ENCODE peak calls at places on chromosomes 1 and 21, in five cellular contexts. One of them, this sample, is unnamed.

GRCh38 chr1:41109316-41110263 is 88.1 kb upstream of the SLFNL1 start:
- DNase-seq in MM.1S: no peak
- DNase-seq in right cardiac atrium: peak
- DNase-seq in cardiac muscle cell: peak
- DNase-seq in IMR-90: peak
- DNase-seq in this sample: no peak

GRCh38 chr1:184212649-184213314 is 161.3 kb downstream of the TSEN15 start:
- DNase-seq in cardiac muscle cell: peak
- DNase-seq in IMR-90: peak
- DNase-seq in right cardiac atrium: no peak
- DNase-seq in MM.1S: no peak
- DNase-seq in this sample: no peak

GRCh38 chr1:198214924-198215323 is 58.1 kb downstream of the NEK7 start:
- DNase-seq in IMR-90: no peak
- DNase-seq in cardiac muscle cell: no peak
- DNase-seq in right cardiac atrium: no peak
- DNase-seq in MM.1S: no peak
- DNase-seq in this sample: no peak

GRCh38 chr1:24963099-24963872 is 33.2 kb upstream of the RUNX3 start:
- DNase-seq in IMR-90: no peak
- DNase-seq in MM.1S: no peak
- DNase-seq in right cardiac atrium: no peak
- DNase-seq in cardiac muscle cell: no peak
- DNase-seq in this sample: no peak

GRCh38 chr1:222464841-222465210 is 83.1 kb downstream of the HHIPL2 start:
- DNase-seq in right cardiac atrium: peak
- DNase-seq in cardiac muscle cell: peak
- DNase-seq in MM.1S: peak
- DNase-seq in IMR-90: peak
- DNase-seq in this sample: peak

GRCh38 chr1:12594966-12595838 is 22.8 kb downstream of the DHRS3 start:
- DNase-seq in right cardiac atrium: peak
- DNase-seq in MM.1S: no peak
- DNase-seq in IMR-90: peak
- DNase-seq in cardiac muscle cell: peak
- DNase-seq in this sample: peak

GRCh38 chr21:35257413-35257812 is 208.3 kb upstream of the RUNX1 start:
- DNase-seq in MM.1S: no peak
- DNase-seq in cardiac muscle cell: peak
- DNase-seq in IMR-90: peak
- DNase-seq in right cardiac atrium: peak
- DNase-seq in this sample: no peak

GRCh38 chr1:72284398-72285073 is 2.2 kb upstream of the NEGR1 start:
- DNase-seq in MM.1S: peak
- DNase-seq in right cardiac atrium: peak
- DNase-seq in IMR-90: peak
- DNase-seq in cardiac muscle cell: peak
- DNase-seq in this sample: peak

GRCh38 chr1:234261545-234261944 is 111.7 kb upstream of the COA6 start:
- DNase-seq in IMR-90: no peak
- DNase-seq in MM.1S: no peak
- DNase-seq in cardiac muscle cell: no peak
- DNase-seq in right cardiac atrium: no peak
- DNase-seq in this sample: no peak

GRCh38 chr1:234260578-234260977 is 112.7 kb upstream of the COA6 start:
- DNase-seq in IMR-90: no peak
- DNase-seq in right cardiac atrium: no peak
- DNase-seq in cardiac muscle cell: no peak
- DNase-seq in MM.1S: no peak
- DNase-seq in this sample: no peak

GRCh38 chr1:234264832-234265231 is 108.4 kb upstream of the COA6 start:
- DNase-seq in right cardiac atrium: no peak
- DNase-seq in cardiac muscle cell: no peak
- DNase-seq in MM.1S: no peak
- DNase-seq in IMR-90: no peak
- DNase-seq in this sample: no peak

GRCh38 chr1:234262754-234263105 is 110.5 kb upstream of the COA6 start:
- DNase-seq in cardiac muscle cell: no peak
- DNase-seq in right cardiac atrium: no peak
- DNase-seq in IMR-90: peak
- DNase-seq in MM.1S: no peak
- DNase-seq in this sample: no peak

DNA sequence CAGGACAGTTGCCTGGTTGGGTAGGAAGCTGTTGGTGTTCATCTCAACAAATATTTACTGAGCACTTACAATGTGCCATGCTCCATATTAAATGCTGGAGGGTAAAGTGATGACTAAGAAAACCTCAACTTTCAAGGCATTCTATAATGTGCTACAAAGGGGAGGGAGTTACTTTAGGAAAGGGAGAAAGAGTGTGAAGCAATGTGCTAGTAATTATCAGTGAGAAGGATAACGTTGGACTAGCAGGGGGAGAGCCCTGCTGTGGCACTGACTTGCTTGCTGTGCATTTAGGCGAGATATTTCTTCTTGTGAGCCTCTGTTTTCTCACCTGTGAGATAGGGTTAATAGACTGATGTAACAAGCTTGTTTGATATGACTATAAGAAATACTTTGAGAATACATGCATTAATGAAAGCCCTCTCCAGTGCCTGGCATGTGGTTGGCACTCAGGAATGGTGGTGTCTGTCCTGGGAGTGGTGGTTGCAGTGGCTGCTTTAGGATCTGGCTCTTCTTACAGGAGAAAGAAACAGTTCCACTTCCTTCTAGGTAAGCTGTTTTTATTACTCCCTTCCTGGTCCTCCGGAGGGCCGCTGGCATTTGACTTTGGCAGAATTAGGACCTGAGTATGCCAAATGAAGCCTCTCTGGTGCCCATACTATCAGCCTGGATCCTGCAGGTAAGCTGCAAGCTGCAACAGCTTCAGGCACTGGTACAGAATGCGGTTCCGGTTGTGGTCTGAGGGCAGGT is 111.1 kb upstream of the COA6 start:
- DNase-seq in IMR-90: no peak
- DNase-seq in right cardiac atrium: no peak
- DNase-seq in MM.1S: no peak
- DNase-seq in cardiac muscle cell: no peak
- DNase-seq in this sample: no peak
- H3K27ac ChIP-seq in IMR-90: no peak
- H3K27ac ChIP-seq in right cardiac atrium: no peak
- H3K27ac ChIP-seq in MM.1S: no peak
- H3K27ac ChIP-seq in cardiac muscle cell: no peak
- H3K27ac ChIP-seq in this sample: no peak

DNA sequence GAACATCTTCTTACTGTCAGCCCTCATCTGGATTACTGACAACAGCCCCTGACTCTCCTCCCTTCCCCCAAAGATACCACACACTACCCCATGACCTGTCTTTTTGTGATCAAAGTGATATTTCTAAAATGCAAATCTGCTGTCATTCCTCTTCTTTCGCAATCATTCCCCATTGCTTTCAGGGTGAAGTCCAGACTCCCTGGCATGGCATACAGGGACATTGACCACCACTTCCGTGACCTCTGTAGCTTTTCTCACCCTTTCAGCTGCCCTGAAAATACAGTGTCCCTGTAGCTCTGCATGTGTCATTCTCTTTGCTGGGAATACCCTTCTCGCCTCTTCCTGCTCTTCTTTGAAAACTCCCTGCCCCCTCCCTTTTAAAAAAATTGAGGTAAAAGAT is 4.1 kb downstream of the SERINC2 start:
- DNase-seq in IMR-90: no peak
- DNase-seq in MM.1S: no peak
- DNase-seq in right cardiac atrium: no peak
- DNase-seq in cardiac muscle cell: no peak
- DNase-seq in this sample: no peak
- H3K27ac ChIP-seq in IMR-90: no peak
- H3K27ac ChIP-seq in MM.1S: no peak
- H3K27ac ChIP-seq in right cardiac atrium: no peak
- H3K27ac ChIP-seq in cardiac muscle cell: no peak
- H3K27ac ChIP-seq in this sample: no peak

GRCh38 chr1:180937012-180937372 is 24.3 kb downstream of the KIAA1614 start:
- DNase-seq in right cardiac atrium: no peak
- DNase-seq in MM.1S: no peak
- DNase-seq in IMR-90: no peak
- DNase-seq in cardiac muscle cell: no peak
- DNase-seq in this sample: no peak
- H3K27ac ChIP-seq in right cardiac atrium: no peak
- H3K27ac ChIP-seq in MM.1S: no peak
- H3K27ac ChIP-seq in IMR-90: no peak
- H3K27ac ChIP-seq in cardiac muscle cell: no peak
- H3K27ac ChIP-seq in this sample: no peak

GRCh38 chr1:243742814-243743213 is 107.2 kb downstream of the AKT3 start:
- DNase-seq in IMR-90: peak
- DNase-seq in cardiac muscle cell: peak
- DNase-seq in MM.1S: no peak
- DNase-seq in right cardiac atrium: no peak
- DNase-seq in this sample: no peak

GRCh38 chr1:243740255-243740999 is 109.6 kb downstream of the AKT3 start:
- DNase-seq in right cardiac atrium: no peak
- DNase-seq in IMR-90: peak
- DNase-seq in MM.1S: no peak
- DNase-seq in cardiac muscle cell: peak
- DNase-seq in this sample: no peak

GRCh38 chr1:243738020-243738419 is 112.0 kb downstream of the AKT3 start:
- DNase-seq in MM.1S: no peak
- DNase-seq in cardiac muscle cell: no peak
- DNase-seq in IMR-90: no peak
- DNase-seq in right cardiac atrium: no peak
- DNase-seq in this sample: peak

GRCh38 chr1:243735457-243735856 is 114.6 kb downstream of the AKT3 start:
- DNase-seq in MM.1S: no peak
- DNase-seq in cardiac muscle cell: no peak
- DNase-seq in IMR-90: no peak
- DNase-seq in right cardiac atrium: no peak
- DNase-seq in this sample: no peak

GRCh38 chr1:243739335-243740003 is 110.6 kb downstream of the AKT3 start:
- DNase-seq in IMR-90: no peak
- DNase-seq in MM.1S: no peak
- DNase-seq in cardiac muscle cell: peak
- DNase-seq in right cardiac atrium: no peak
- DNase-seq in this sample: no peak
- H3K27ac ChIP-seq in IMR-90: peak
- H3K27ac ChIP-seq in MM.1S: no peak
- H3K27ac ChIP-seq in cardiac muscle cell: peak
- H3K27ac ChIP-seq in right cardiac atrium: no peak
- H3K27ac ChIP-seq in this sample: peak

DNA sequence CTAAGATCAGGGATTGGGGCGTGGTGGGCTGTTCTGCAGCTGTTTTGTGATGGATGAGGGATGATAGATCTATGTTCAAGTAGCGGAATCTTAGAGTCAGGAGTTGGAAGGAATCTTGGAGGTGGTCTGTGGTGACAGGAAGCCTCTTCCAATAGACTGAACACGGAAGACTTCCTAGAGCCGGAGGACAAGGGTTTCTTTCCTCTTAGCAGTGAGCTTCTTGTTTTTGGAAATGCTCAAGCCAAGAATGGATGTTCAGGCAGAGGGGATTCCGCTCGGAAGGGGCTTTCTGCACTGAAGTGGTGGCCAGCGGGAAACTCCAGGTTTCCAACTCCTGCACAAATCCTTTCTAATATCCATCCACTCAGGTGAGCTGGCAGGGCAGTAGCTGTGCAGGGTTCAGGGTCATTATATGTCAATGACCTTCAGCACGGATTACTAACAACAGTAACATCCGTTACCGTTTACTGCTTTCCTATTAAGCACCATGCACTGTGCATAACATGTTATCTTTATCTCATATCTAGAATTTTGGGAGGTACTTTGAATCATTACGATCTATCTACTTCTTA is 625 bp upstream of the CPT2 start:
- DNase-seq in MM.1S: no peak
- DNase-seq in right cardiac atrium: no peak
- DNase-seq in IMR-90: no peak
- DNase-seq in cardiac muscle cell: no peak
- DNase-seq in this sample: no peak
- H3K27ac ChIP-seq in MM.1S: no peak
- H3K27ac ChIP-seq in right cardiac atrium: peak
- H3K27ac ChIP-seq in IMR-90: peak
- H3K27ac ChIP-seq in cardiac muscle cell: no peak
- H3K27ac ChIP-seq in this sample: peak

DNA sequence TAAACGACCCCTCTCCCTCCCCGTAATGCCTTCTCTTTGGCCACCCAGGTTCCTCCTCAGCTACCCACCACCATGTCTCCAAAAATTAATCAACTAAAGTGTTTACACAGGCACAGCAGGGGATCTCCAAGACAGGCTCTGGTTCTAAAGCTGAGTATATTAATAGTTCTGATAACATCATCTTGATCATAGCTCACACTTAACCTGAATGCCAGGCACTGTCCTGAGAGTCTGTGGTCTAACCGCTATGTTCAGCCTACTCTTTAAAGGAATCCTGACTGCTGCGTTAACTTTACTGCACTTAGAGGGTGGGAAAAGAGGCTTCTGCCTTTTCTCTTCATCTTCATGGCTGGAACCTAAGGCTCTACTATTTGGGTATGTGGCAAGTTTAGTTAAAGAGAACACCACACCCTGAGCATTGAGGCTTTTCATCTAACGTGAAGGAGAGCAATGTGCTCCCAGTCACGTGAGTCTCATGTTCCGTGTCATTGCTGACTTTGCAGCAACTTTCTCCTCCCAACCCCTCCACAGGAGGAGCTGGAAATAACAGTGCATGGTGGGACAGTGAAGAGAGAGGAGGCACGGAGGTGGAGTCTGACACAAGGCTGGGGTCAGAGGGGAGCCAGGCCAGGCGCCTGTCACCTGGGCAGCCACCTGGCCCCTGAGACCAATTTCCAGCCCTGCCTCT is 86.4 kb downstream of the FAM78B start:
- DNase-seq in MM.1S: peak
- DNase-seq in IMR-90: no peak
- DNase-seq in cardiac muscle cell: no peak
- DNase-seq in right cardiac atrium: no peak
- DNase-seq in this sample: no peak
- H3K27ac ChIP-seq in MM.1S: no peak
- H3K27ac ChIP-seq in IMR-90: no peak
- H3K27ac ChIP-seq in cardiac muscle cell: no peak
- H3K27ac ChIP-seq in right cardiac atrium: no peak
- H3K27ac ChIP-seq in this sample: no peak

GRCh38 chr21:32461503-32461902 is 49.0 kb downstream of the EVA1C start:
- DNase-seq in MM.1S: no peak
- DNase-seq in IMR-90: no peak
- DNase-seq in right cardiac atrium: no peak
- DNase-seq in cardiac muscle cell: no peak
- DNase-seq in this sample: no peak
- H3K27ac ChIP-seq in MM.1S: no peak
- H3K27ac ChIP-seq in IMR-90: no peak
- H3K27ac ChIP-seq in right cardiac atrium: no peak
- H3K27ac ChIP-seq in cardiac muscle cell: no peak
- H3K27ac ChIP-seq in this sample: no peak

GRCh38 chr1:109818351-109819325 is 54.9 kb upstream of the EPS8L3 start:
- DNase-seq in MM.1S: no peak
- DNase-seq in right cardiac atrium: peak
- DNase-seq in IMR-90: no peak
- DNase-seq in cardiac muscle cell: peak
- DNase-seq in this sample: peak
- H3K27ac ChIP-seq in MM.1S: no peak
- H3K27ac ChIP-seq in right cardiac atrium: peak
- H3K27ac ChIP-seq in IMR-90: no peak
- H3K27ac ChIP-seq in cardiac muscle cell: no peak
- H3K27ac ChIP-seq in this sample: peak

This sample was measured in substantia nigra.